ENCODE peak calls at places on chromosomes 4 and X, in four cellular contexts. Q is K562, S is heart left ventricle, D is tibial nerve. E is an unnamed sample.

GRCh38 chr4:7653510-7654414 is 219.0 kb upstream of the PSAPL1 start:
- DNase-seq in Q (no peak), S (no peak), D (no peak), E (no peak)

GRCh38 chrX:101958139-101958538 is 26.3 kb upstream of the ZMAT1 start:
- DNase-seq in Q (no peak), S (no peak), D (no peak), E (no peak)

GRCh38 chrX:106752101-106752678 is 25.7 kb downstream of the RNF128 start:
- DNase-seq in Q (no peak), S (no peak), D (no peak), E (no peak)

GRCh38 chr4:55758570-55758969 is 61.0 kb upstream of the EXOC1L start:
- DNase-seq in Q (no peak), S (no peak), D (no peak), E (no peak)

GRCh38 chr4:173243321-173243720 is 74.7 kb downstream of the GALNT7 start:
- DNase-seq in Q (no peak), S (no peak), D (no peak), E (no peak)

GRCh38 chrX:86504297-86504696 is 356.0 kb downstream of the DACH2 start:
- DNase-seq in Q (no peak), S (no peak), D (no peak), E (no peak)

GRCh38 chr4:25750874-25751273 is 95.2 kb downstream of the SLC34A2 start:
- DNase-seq in Q (no peak), S (no peak), D (no peak), E (no peak)

GRCh38 chrX:120251471-120252011 is 929 bp downstream of the ZBTB33 start:
- DNase-seq in Q (peak; percentile 22), S (peak; percentile 25), D (peak; percentile 8), E (peak; percentile 16)

GRCh38 chrX:24718771-24719170 is 25.1 kb downstream of the POLA1 start:
- DNase-seq in Q (no peak), S (no peak), D (no peak), E (no peak)

GRCh38 chrX:24902808-24903207 is 113.0 kb downstream of the ARX start:
- DNase-seq in Q (no peak), S (no peak), D (no peak), E (no peak)

GRCh38 chrX:15683193-15683592 is 18.6 kb upstream of the CLTRN start:
- DNase-seq in Q (no peak), S (no peak), D (no peak), E (no peak)

GRCh38 chrX:135185795-135186443 is 14.7 kb upstream of the CT55 start:
- DNase-seq in Q (peak; percentile 38), S (no peak), D (peak; percentile 9), E (peak; percentile 53)
- H3K4me1 ChIP-seq in Q (no peaks in the 10 kb centered on the region), S (no peaks in the 10 kb centered on the region), D (no peaks in the 10 kb centered on the region), E (no peaks in the 10 kb centered on the region)

GRCh38 chr4:73409978-73410588 is 6.0 kb downstream of the ALB start:
- DNase-seq in Q (no peak), S (no peak), D (no peak), E (no peak)
- H3K27me3 ChIP-seq in Q (no peaks in the 10 kb centered on the region), S (no peaks in the 10 kb centered on the region), D (no peaks in the 10 kb centered on the region), E (peaks cover 3% of the 10 kb centered on the region)

GRCh38 chrX:46256875-46257274 is 288.3 kb downstream of the ZNF674 start:
- DNase-seq in Q (no peak), S (no peak), D (no peak), E (no peak)
- H3K4me1 ChIP-seq in Q (no peaks in the 10 kb centered on the region), S (no peaks in the 10 kb centered on the region), D (no peaks in the 10 kb centered on the region), E (no peaks in the 10 kb centered on the region)

DNA sequence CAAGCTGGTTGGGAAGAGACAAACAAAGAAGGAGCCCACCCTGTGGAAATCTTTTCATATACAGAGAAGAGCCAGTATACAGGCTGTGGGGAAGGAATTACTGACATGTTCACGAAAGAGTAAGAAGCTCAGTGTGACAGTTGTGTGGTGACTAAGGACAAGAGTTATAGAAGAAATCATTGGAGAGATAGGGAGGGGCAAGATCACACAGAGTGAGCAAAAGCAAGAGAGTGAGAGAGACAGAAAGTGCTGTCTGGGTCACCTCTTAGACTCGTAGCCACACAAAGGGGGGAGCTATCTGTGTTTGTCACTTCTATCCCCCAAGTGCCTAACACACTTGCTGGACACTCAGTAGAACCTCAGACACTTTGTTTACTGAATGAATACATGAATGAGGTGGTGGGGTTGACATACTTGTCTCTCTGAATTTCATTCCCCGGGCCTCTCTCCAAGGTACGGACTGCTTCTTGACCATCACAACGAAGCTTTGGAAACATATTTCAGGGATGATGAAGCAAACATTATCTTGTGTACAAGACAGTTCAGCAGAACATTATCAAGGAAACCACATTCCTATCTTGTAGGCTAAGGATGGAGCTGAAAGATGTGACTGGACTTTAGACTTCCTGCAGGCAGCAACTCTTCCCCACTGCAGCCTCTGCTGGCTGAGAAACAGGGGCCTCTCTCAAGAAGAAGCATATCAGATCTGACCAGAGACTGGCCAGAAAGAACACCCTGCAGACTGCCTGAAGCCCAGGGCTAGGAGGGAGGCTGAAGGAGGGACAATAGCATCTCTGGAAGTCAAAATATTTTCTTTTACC is 168.2 kb downstream of the AMELX start:
- DNase-seq in Q (peak; percentile 34), S (no peak), D (no peak), E (no peak)
- H3K27me3 ChIP-seq in Q (no peaks in the 10 kb centered on the region), S (no peaks in the 10 kb centered on the region), D (no peaks in the 10 kb centered on the region), E (no peaks in the 10 kb centered on the region)

DNA sequence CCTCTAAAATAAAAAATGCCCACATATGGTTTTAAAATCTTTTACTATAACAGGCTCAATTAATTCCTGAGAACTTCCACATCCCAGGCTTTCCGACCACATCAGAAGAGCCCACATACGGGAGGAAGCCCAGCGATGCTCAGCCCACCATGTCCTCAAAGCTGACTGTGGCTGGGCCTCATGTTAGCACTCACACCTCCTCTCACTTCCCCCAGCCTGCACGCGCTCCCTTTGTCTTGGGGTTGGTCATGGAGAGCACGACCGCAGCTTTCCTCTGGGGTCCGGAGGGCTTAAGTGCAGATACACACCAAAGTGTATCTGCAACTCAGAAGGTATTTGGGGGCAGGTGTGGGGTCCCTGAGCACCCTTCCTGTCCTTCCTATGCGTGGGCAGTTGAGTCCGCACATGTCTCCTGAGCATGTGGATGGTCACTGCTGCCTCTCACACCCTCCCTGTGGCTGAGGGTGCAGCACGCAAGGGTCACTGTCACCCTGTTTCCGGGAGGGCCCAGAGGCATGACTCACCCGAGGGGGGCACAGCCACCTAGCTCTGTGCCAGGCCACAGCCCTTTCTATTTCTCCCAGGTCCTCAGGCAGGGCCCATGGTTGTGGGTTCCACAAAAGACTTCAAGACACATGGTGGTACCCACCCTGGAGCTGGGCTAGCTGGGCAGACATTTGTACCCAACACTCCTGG is 21.2 kb downstream of the WDR1 start:
- DNase-seq in Q (no peak), S (no peak), D (no peak), E (no peak)
- H3K4me1 ChIP-seq in Q (peaks cover 12% of the 10 kb centered on the region), S (peaks cover 65% of the 10 kb centered on the region), D (no peaks in the 10 kb centered on the region), E (peaks cover 8% of the 10 kb centered on the region)

E was measured in BE2C.